ENCODE peak calls at places on chromosome 11, in six cellular contexts. I, T, Q, G, W and X are unnamed samples.
A peak's percentile ranks its signal among the peaks of the same experiment; 100 is the strongest.

GRCh38 chr11:2685566-2686359 is 14.0 kb downstream of the KCNQ1OT1 start:
- DNase-seq in I (no peak), T (no peak), Q (no peak), G (no peak), W (no peak), X (no peak)

GRCh38 chr11:112174789-112175595 is at the start of gene BCO2:
- DNase-seq in I (peak; percentile 33), T (peak; percentile 6), Q (peak; percentile 23), G (peak; percentile 76), W (peak; percentile 84), X (peak; percentile 88)

GRCh38 chr11:59822989-59823566 is 12.5 kb upstream of the MRPL16 start:
- DNase-seq in I (no peak), T (peak; percentile 2), Q (no peak), G (peak; percentile 61), W (no peak), X (peak; percentile 79)

GRCh38 chr11:12963051-12963450 is 46.1 kb upstream of the RASSF10 start:
- DNase-seq in I (no peak), T (no peak), Q (no peak), G (no peak), W (no peak), X (no peak)

GRCh38 chr11:15941206-15941770 is 415.1 kb downstream of the SOX6 start:
- DNase-seq in I (no peak), T (no peak), Q (no peak), G (peak; percentile 40), W (no peak), X (no peak)

GRCh38 chr11:112871909-112872511 is 89.2 kb upstream of the NCAM1 start:
- DNase-seq in I (no peak), T (no peak), Q (no peak), G (no peak), W (no peak), X (no peak)

GRCh38 chr11:125376117-125376516 is 119.9 kb downstream of the FEZ1 start:
- DNase-seq in I (peak; percentile 29), T (no peak), Q (no peak), G (peak; percentile 35), W (peak; percentile 69), X (no peak)

GRCh38 chr11:13310443-13310842 is 32.9 kb downstream of the BMAL1 start:
- DNase-seq in I (no peak), T (no peak), Q (no peak), G (no peak), W (no peak), X (no peak)

GRCh38 chr11:125626381-125626950 is 1.5 kb downstream of the CHEK1 start:
- DNase-seq in I (no peak), T (peak; percentile 7), Q (peak; percentile 20), G (no peak), W (no peak), X (peak; percentile 80)

GRCh38 chr11:78773077-78773476 is 198.4 kb upstream of the NARS2 start:
- DNase-seq in I (no peak), T (no peak), Q (no peak), G (no peak), W (no peak), X (no peak)

GRCh38 chr11:11798586-11799438 is 43.0 kb upstream of the USP47 start:
- DNase-seq in I (peak; percentile 26), T (peak; percentile 79), Q (peak; percentile 77), G (peak; percentile 88), W (peak; percentile 88), X (peak; percentile 62)